ENCODE peak calls at places on chromosomes 16 and 17, in nine cellular contexts. One of them, this sample, is unnamed.

GRCh38 chr17:57900991-57901743 is 51.3 kb upstream of the MRPS23 start:
- DNase-seq in glutamatergic neuron: no peak
- DNase-seq in mucosa of descending colon: no peak
- DNase-seq in stomach: peak
- DNase-seq in adrenal gland: no peak
- DNase-seq in colonic mucosa: peak
- DNase-seq in GM10248: no peak
- DNase-seq in WTC11: no peak
- DNase-seq in astrocyte of the spinal cord: no peak
- DNase-seq in this sample: no peak

GRCh38 chr16:12504312-12504711 is 299.4 kb downstream of the CPPED1 start:
- DNase-seq in GM10248: no peak
- DNase-seq in colonic mucosa: no peak
- DNase-seq in glutamatergic neuron: no peak
- DNase-seq in WTC11: no peak
- DNase-seq in mucosa of descending colon: no peak
- DNase-seq in stomach: no peak
- DNase-seq in astrocyte of the spinal cord: no peak
- DNase-seq in adrenal gland: no peak
- DNase-seq in this sample: no peak

GRCh38 chr17:62572488-62573469 is 54.7 kb upstream of the MRC2 start:
- DNase-seq in glutamatergic neuron: no peak
- DNase-seq in stomach: no peak
- DNase-seq in mucosa of descending colon: no peak
- DNase-seq in astrocyte of the spinal cord: peak
- DNase-seq in WTC11: no peak
- DNase-seq in adrenal gland: no peak
- DNase-seq in GM10248: no peak
- DNase-seq in colonic mucosa: no peak
- DNase-seq in this sample: no peak

GRCh38 chr17:20235747-20236146 is 226.6 kb downstream of the SPECC1 start:
- DNase-seq in glutamatergic neuron: peak
- DNase-seq in WTC11: no peak
- DNase-seq in colonic mucosa: no peak
- DNase-seq in adrenal gland: no peak
- DNase-seq in mucosa of descending colon: no peak
- DNase-seq in GM10248: no peak
- DNase-seq in stomach: no peak
- DNase-seq in astrocyte of the spinal cord: no peak
- DNase-seq in this sample: no peak

GRCh38 chr16:3032624-3033023 is 4.1 kb downstream of the BICDL2 start:
- DNase-seq in adrenal gland: no peak
- DNase-seq in stomach: no peak
- DNase-seq in astrocyte of the spinal cord: no peak
- DNase-seq in colonic mucosa: no peak
- DNase-seq in WTC11: no peak
- DNase-seq in GM10248: no peak
- DNase-seq in mucosa of descending colon: no peak
- DNase-seq in glutamatergic neuron: no peak
- DNase-seq in this sample: no peak

GRCh38 chr17:49994085-49995054 is 654 bp downstream of the DLX3 start:
- DNase-seq in astrocyte of the spinal cord: no peak
- DNase-seq in stomach: no peak
- DNase-seq in WTC11: peak
- DNase-seq in adrenal gland: no peak
- DNase-seq in GM10248: no peak
- DNase-seq in glutamatergic neuron: no peak
- DNase-seq in colonic mucosa: no peak
- DNase-seq in mucosa of descending colon: no peak
- DNase-seq in this sample: no peak

GRCh38 chr16:53207810-53208752 is 153.3 kb downstream of the CHD9 start:
- DNase-seq in mucosa of descending colon: no peak
- DNase-seq in glutamatergic neuron: peak
- DNase-seq in GM10248: peak
- DNase-seq in stomach: peak
- DNase-seq in adrenal gland: peak
- DNase-seq in WTC11: peak
- DNase-seq in astrocyte of the spinal cord: peak
- DNase-seq in colonic mucosa: peak
- DNase-seq in this sample: no peak

GRCh38 chr17:73657473-73658116 is 13.3 kb upstream of the SDK2 start:
- DNase-seq in stomach: peak
- DNase-seq in colonic mucosa: peak
- DNase-seq in WTC11: peak
- DNase-seq in GM10248: no peak
- DNase-seq in astrocyte of the spinal cord: no peak
- DNase-seq in adrenal gland: peak
- DNase-seq in glutamatergic neuron: peak
- DNase-seq in mucosa of descending colon: peak
- DNase-seq in this sample: no peak

GRCh38 chr17:27443491-27443890 is 12.8 kb upstream of the KSR1 start:
- DNase-seq in mucosa of descending colon: no peak
- DNase-seq in WTC11: no peak
- DNase-seq in GM10248: no peak
- DNase-seq in colonic mucosa: no peak
- DNase-seq in adrenal gland: no peak
- DNase-seq in stomach: no peak
- DNase-seq in astrocyte of the spinal cord: no peak
- DNase-seq in glutamatergic neuron: no peak
- DNase-seq in this sample: no peak

GRCh38 chr17:69331746-69332145 is 4.8 kb upstream of the ABCA5 start:
- DNase-seq in astrocyte of the spinal cord: no peak
- DNase-seq in stomach: no peak
- DNase-seq in WTC11: no peak
- DNase-seq in colonic mucosa: no peak
- DNase-seq in mucosa of descending colon: no peak
- DNase-seq in adrenal gland: no peak
- DNase-seq in GM10248: no peak
- DNase-seq in glutamatergic neuron: no peak
- DNase-seq in this sample: no peak

DNA sequence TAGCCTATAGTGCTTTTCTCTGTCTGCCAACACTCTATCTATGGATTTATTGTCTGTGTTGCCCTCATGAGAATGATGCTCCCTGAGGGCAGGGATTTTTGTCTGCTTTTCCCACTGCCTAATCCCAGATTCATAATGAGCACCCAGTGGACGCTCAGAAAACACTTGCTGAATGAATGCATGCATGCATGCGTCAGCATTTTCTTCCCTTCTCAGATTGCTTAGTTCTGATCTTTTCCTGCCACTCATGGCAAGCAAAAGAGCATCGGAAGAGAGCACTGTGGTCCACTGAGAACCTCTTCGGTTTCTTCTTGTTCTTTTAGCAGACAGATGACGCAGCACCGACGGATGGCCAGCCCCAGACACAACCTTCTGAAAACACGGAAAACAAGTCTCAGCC is 246.8 kb downstream of the RBFOX1 start:
- DNase-seq in colonic mucosa: no peak
- DNase-seq in glutamatergic neuron: no peak
- DNase-seq in WTC11: no peak
- DNase-seq in adrenal gland: no peak
- DNase-seq in stomach: no peak
- DNase-seq in GM10248: no peak
- DNase-seq in mucosa of descending colon: no peak
- DNase-seq in astrocyte of the spinal cord: no peak
- DNase-seq in this sample: no peak
- TF ChIP-seq CTCF in colonic mucosa: no peak
- TF ChIP-seq CTCF in glutamatergic neuron: no peak
- TF ChIP-seq CTCF in WTC11: no peak
- TF ChIP-seq CTCF in adrenal gland: no peak
- TF ChIP-seq CTCF in stomach: no peak
- TF ChIP-seq CTCF in GM10248: no peak
- TF ChIP-seq CTCF in mucosa of descending colon: no peak
- TF ChIP-seq CTCF in astrocyte of the spinal cord: no peak
- TF ChIP-seq CTCF in this sample: no peak

DNA sequence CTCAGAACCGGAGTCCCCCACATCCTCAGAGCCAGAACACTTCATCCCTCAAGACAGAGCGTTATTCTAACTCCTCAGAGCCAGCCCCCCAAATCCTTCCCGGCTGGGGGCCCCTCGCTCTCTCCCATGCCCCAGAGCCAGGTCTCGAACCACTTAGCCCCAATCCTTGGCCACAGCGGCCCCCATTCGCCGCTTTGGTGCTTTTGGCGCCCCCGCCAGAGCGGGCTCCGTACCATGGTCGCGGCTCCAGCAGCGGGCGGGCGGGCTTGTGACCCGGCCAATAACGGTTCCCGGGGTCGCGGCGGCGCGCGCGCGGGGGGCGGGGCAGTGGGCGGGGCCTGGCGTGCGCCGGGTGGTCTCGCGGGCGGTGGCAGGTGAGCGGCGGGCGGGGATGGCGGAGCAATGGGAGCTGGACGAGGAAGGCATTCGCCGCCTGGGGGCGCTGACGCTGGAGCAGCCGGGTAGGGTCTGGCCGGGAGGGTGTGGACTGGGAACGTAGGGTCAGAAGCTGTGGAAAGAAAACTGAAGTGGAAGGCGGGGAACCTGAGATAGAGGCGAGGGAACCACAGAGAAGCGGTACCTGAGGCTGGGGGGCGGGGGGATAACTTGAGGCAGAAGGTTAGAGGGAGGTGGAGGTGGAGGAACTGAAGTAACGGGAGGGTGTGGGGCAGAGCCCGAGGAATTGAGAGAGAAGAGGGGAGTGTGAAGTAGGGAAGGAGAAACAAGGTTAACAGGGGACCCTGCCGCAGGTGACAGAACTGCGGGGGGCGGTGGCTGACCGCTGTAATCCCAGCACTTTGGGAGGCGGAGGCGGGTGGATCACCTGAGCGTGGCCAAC is at the start of the genes KCTD19 and LRRC36:
- DNase-seq in adrenal gland: peak
- DNase-seq in astrocyte of the spinal cord: peak
- DNase-seq in colonic mucosa: peak
- DNase-seq in GM10248: peak
- DNase-seq in glutamatergic neuron: peak
- DNase-seq in mucosa of descending colon: peak
- DNase-seq in WTC11: peak
- DNase-seq in stomach: peak
- DNase-seq in this sample: peak
- TF ChIP-seq CTCF in adrenal gland: peak
- TF ChIP-seq CTCF in astrocyte of the spinal cord: peak
- TF ChIP-seq CTCF in colonic mucosa: no peak
- TF ChIP-seq CTCF in GM10248: peak
- TF ChIP-seq CTCF in glutamatergic neuron: peak
- TF ChIP-seq CTCF in mucosa of descending colon: peak
- TF ChIP-seq CTCF in WTC11: peak
- TF ChIP-seq CTCF in stomach: peak
- TF ChIP-seq CTCF in this sample: no peak

GRCh38 chr16:11328172-11329079 is 16.8 kb upstream of the RMI2 start:
- DNase-seq in WTC11: peak
- DNase-seq in stomach: peak
- DNase-seq in glutamatergic neuron: peak
- DNase-seq in mucosa of descending colon: peak
- DNase-seq in GM10248: peak
- DNase-seq in colonic mucosa: peak
- DNase-seq in adrenal gland: peak
- DNase-seq in astrocyte of the spinal cord: peak
- DNase-seq in this sample: peak
- TF ChIP-seq CTCF in WTC11: no peak
- TF ChIP-seq CTCF in stomach: no peak
- TF ChIP-seq CTCF in glutamatergic neuron: no peak
- TF ChIP-seq CTCF in mucosa of descending colon: no peak
- TF ChIP-seq CTCF in GM10248: no peak
- TF ChIP-seq CTCF in colonic mucosa: no peak
- TF ChIP-seq CTCF in adrenal gland: no peak
- TF ChIP-seq CTCF in astrocyte of the spinal cord: no peak
- TF ChIP-seq CTCF in this sample: no peak

GRCh38 chr16:89620406-89620841 is 7.0 kb downstream of the DPEP1 start:
- DNase-seq in WTC11: no peak
- DNase-seq in stomach: no peak
- DNase-seq in adrenal gland: no peak
- DNase-seq in mucosa of descending colon: no peak
- DNase-seq in astrocyte of the spinal cord: no peak
- DNase-seq in glutamatergic neuron: no peak
- DNase-seq in colonic mucosa: no peak
- DNase-seq in GM10248: no peak
- DNase-seq in this sample: no peak

GRCh38 chr16:89621136-89621697 is 7.8 kb downstream of the DPEP1 start:
- DNase-seq in stomach: no peak
- DNase-seq in mucosa of descending colon: no peak
- DNase-seq in GM10248: no peak
- DNase-seq in astrocyte of the spinal cord: no peak
- DNase-seq in glutamatergic neuron: no peak
- DNase-seq in colonic mucosa: no peak
- DNase-seq in WTC11: no peak
- DNase-seq in adrenal gland: no peak
- DNase-seq in this sample: no peak

GRCh38 chr16:89619880-89620279 is 6.4 kb downstream of the DPEP1 start:
- DNase-seq in WTC11: no peak
- DNase-seq in mucosa of descending colon: no peak
- DNase-seq in glutamatergic neuron: no peak
- DNase-seq in colonic mucosa: no peak
- DNase-seq in adrenal gland: no peak
- DNase-seq in stomach: no peak
- DNase-seq in GM10248: no peak
- DNase-seq in astrocyte of the spinal cord: no peak
- DNase-seq in this sample: no peak

GRCh38 chr16:89623511-89624232 is 10.2 kb downstream of the DPEP1 start:
- DNase-seq in astrocyte of the spinal cord: peak
- DNase-seq in GM10248: no peak
- DNase-seq in mucosa of descending colon: no peak
- DNase-seq in colonic mucosa: no peak
- DNase-seq in WTC11: no peak
- DNase-seq in glutamatergic neuron: no peak
- DNase-seq in adrenal gland: no peak
- DNase-seq in stomach: no peak
- DNase-seq in this sample: no peak

GRCh38 chr16:89621698-89622409 is 8.4 kb downstream of the DPEP1 start:
- DNase-seq in colonic mucosa: no peak
- DNase-seq in stomach: no peak
- DNase-seq in adrenal gland: no peak
- DNase-seq in GM10248: no peak
- DNase-seq in mucosa of descending colon: no peak
- DNase-seq in astrocyte of the spinal cord: no peak
- DNase-seq in glutamatergic neuron: no peak
- DNase-seq in WTC11: no peak
- DNase-seq in this sample: no peak
- TF ChIP-seq CTCF in colonic mucosa: no peak
- TF ChIP-seq CTCF in stomach: no peak
- TF ChIP-seq CTCF in adrenal gland: no peak
- TF ChIP-seq CTCF in GM10248: no peak
- TF ChIP-seq CTCF in mucosa of descending colon: no peak
- TF ChIP-seq CTCF in astrocyte of the spinal cord: no peak
- TF ChIP-seq CTCF in glutamatergic neuron: no peak
- TF ChIP-seq CTCF in WTC11: no peak
- TF ChIP-seq CTCF in this sample: no peak

GRCh38 chr17:9575381-9576072 is at the start of gene STX8:
- DNase-seq in glutamatergic neuron: peak
- DNase-seq in colonic mucosa: peak
- DNase-seq in WTC11: peak
- DNase-seq in astrocyte of the spinal cord: peak
- DNase-seq in adrenal gland: peak
- DNase-seq in stomach: peak
- DNase-seq in GM10248: peak
- DNase-seq in mucosa of descending colon: peak
- DNase-seq in this sample: peak
- TF ChIP-seq CTCF in glutamatergic neuron: no peak
- TF ChIP-seq CTCF in colonic mucosa: no peak
- TF ChIP-seq CTCF in WTC11: no peak
- TF ChIP-seq CTCF in astrocyte of the spinal cord: no peak
- TF ChIP-seq CTCF in adrenal gland: no peak
- TF ChIP-seq CTCF in stomach: no peak
- TF ChIP-seq CTCF in GM10248: no peak
- TF ChIP-seq CTCF in mucosa of descending colon: no peak
- TF ChIP-seq CTCF in this sample: no peak

GRCh38 chr17:64978138-64978537 is 58.9 kb upstream of the LRRC37A3 start:
- DNase-seq in adrenal gland: no peak
- DNase-seq in glutamatergic neuron: no peak
- DNase-seq in stomach: no peak
- DNase-seq in mucosa of descending colon: no peak
- DNase-seq in WTC11: no peak
- DNase-seq in colonic mucosa: no peak
- DNase-seq in astrocyte of the spinal cord: no peak
- DNase-seq in GM10248: no peak
- DNase-seq in this sample: no peak
- TF ChIP-seq CTCF in adrenal gland: no peak
- TF ChIP-seq CTCF in glutamatergic neuron: no peak
- TF ChIP-seq CTCF in stomach: no peak
- TF ChIP-seq CTCF in mucosa of descending colon: no peak
- TF ChIP-seq CTCF in WTC11: no peak
- TF ChIP-seq CTCF in colonic mucosa: no peak
- TF ChIP-seq CTCF in astrocyte of the spinal cord: no peak
- TF ChIP-seq CTCF in GM10248: no peak
- TF ChIP-seq CTCF in this sample: no peak

This sample was measured in omental fat pad.